ENCODE peak calls at places on chromosomes 7 and 10, in nine cellular contexts. F is GM12891, T is breast epithelium, N is adrenal gland, K is body of pancreas, Q is stomach, D is tibial nerve, G is transverse colon, X is NB4. U is an unnamed sample.

GRCh38 chr7:116591202-116592040 is 66.6 kb downstream of the CAV1 start:
- DNase-seq in G (no peak), D (no peak), T (no peak), X (peak), N (no peak), Q (no peak), F (no peak), K (no peak), U (no peak)

GRCh38 chr10:10160821-10161312 is 856.8 kb upstream of the CELF2 start:
- DNase-seq in X (no peak), D (no peak), T (no peak), G (no peak), Q (no peak), K (no peak), F (no peak), N (no peak), U (no peak)

GRCh38 chr7:47326220-47326619 is 255.7 kb downstream of the TNS3 start:
- DNase-seq in Q (no peak), X (no peak), D (no peak), K (no peak), T (peak), F (no peak), G (no peak), N (no peak), U (no peak)

GRCh38 chr7:16688249-16688648 is 42.3 kb downstream of the BZW2 start:
- DNase-seq in G (no peak), X (peak), F (no peak), N (no peak), T (no peak), Q (no peak), K (no peak), D (no peak), U (no peak)

GRCh38 chr10:59536576-59537014 is 173.1 kb downstream of the SLC16A9 start:
- DNase-seq in F (no peak), T (no peak), G (no peak), N (no peak), Q (no peak), K (no peak), X (no peak), D (no peak), U (no peak)

GRCh38 chr7:4769753-4770152 is 5.7 kb upstream of the AP5Z1 start:
- DNase-seq in T (no peak), G (no peak), Q (peak), D (no peak), K (no peak), N (peak), X (no peak), F (no peak), U (no peak)

GRCh38 chr10:127148933-127149220 is 47.5 kb downstream of the INSYN2A start:
- DNase-seq in N (no peak), T (no peak), Q (no peak), D (no peak), K (no peak), G (no peak), F (no peak), X (peak), U (no peak)

GRCh38 chr7:138564365-138564764 is 104.3 kb downstream of the TRIM24 start:
- DNase-seq in G (no peak), T (no peak), Q (peak), D (no peak), F (no peak), N (no peak), X (peak), K (no peak), U (no peak)

GRCh38 chr7:12913002-12913401 is 225.6 kb downstream of the ARL4A start:
- DNase-seq in G (no peak), T (no peak), D (no peak), Q (no peak), K (no peak), X (no peak), N (no peak), F (no peak), U (no peak)

GRCh38 chr7:16433568-16434122 is 12.3 kb upstream of the CRPPA start:
- DNase-seq in D (no peak), X (no peak), T (no peak), Q (no peak), N (no peak), F (no peak), K (no peak), G (no peak), U (no peak)

GRCh38 chr7:116713918-116714317 is 41.9 kb downstream of the MET start:
- DNase-seq in D (no peak), G (no peak), N (no peak), T (no peak), K (no peak), Q (no peak), X (no peak), F (no peak), U (no peak)

GRCh38 chr7:142457146-142457703 is 199.4 kb upstream of the PRSS58 start:
- DNase-seq in G (no peak), Q (no peak), D (no peak), K (no peak), X (no peak), N (no peak), F (no peak), T (no peak), U (no peak)

GRCh38 chr10:34739915-34740314 is 75.2 kb downstream of the PARD3 start:
- DNase-seq in X (peak), G (peak), T (peak), Q (peak), D (no peak), N (peak), F (no peak), K (peak), U (peak)

GRCh38 chr7:44213872-44214595 is 13.3 kb downstream of the YKT6 start:
- DNase-seq in G (no peak), T (no peak), D (no peak), Q (no peak), F (peak), K (no peak), N (no peak), X (peak), U (no peak)

GRCh38 chr10:34282186-34282585 is 532.9 kb downstream of the PARD3 start:
- DNase-seq in F (no peak), T (no peak), G (no peak), D (no peak), X (no peak), K (no peak), Q (no peak), N (no peak), U (no peak)

GRCh38 chr7:85175217-85175616 is 11.6 kb downstream of the SEMA3D start:
- DNase-seq in T (no peak), D (no peak), F (no peak), K (no peak), G (no peak), Q (no peak), X (no peak), N (no peak), U (no peak)

GRCh38 chr7:150368884-150369739 is 490 bp downstream of the REPIN1 start:
- DNase-seq in G (peak), Q (peak), K (peak), N (peak), D (no peak), F (peak), X (peak), T (peak), U (peak)

GRCh38 chr10:72292223-72292691 is 18.5 kb downstream of the DDIT4 start:
- DNase-seq in K (peak), F (no peak), X (no peak), T (no peak), Q (peak), N (peak), D (no peak), G (peak), U (no peak)

GRCh38 chr10:72297968-72298773 is 24.4 kb downstream of the DDIT4 start:
- DNase-seq in G (peak), F (peak), T (peak), K (peak), N (peak), X (peak), D (peak), Q (peak), U (peak)

GRCh38 chr10:72298774-72299519 is 25.2 kb downstream of the DDIT4 start:
- DNase-seq in T (no peak), K (no peak), N (no peak), X (no peak), G (no peak), D (no peak), Q (no peak), F (no peak), U (no peak)

GRCh38 chr10:72295330-72295910 is 21.7 kb downstream of the DDIT4 start:
- DNase-seq in D (no peak), T (no peak), Q (no peak), X (no peak), K (no peak), F (no peak), G (no peak), N (no peak), U (no peak)

DNA sequence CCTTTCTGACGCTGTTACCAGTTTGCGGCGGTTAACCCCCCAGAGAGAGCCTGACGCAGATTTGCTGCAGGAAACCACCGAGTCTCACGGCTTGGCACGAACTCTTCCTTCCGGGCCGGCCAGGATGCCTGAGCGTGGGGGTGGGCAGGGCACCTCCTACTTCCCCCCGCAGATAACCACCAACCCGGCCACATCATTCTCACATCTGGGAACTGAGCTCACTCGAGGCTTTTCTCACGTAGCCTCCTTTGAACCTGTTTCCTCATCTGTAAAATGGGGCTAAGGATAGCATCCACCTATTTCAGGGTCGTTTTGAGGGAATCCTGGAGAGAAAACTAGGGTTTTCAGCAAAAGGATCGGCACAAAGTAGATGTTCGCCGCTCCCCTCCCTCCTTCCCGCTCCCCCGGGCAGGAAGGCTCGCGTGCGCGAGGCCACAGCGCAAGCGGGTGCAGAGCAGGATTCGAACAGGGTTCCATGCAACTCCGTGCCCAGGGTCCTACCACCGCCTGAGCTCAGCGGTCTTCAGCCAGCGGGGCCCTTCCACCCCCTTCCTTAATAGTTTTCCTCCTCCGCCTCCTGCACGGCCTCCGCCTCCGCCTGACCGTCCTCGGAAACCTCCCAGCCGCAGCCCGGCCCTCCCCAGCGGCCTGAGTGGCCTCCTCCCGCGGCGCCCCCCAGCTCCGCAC is 23.7 kb downstream of the DDIT4 start:
- DNase-seq in T (peak), F (peak), X (peak), D (peak), Q (peak), N (peak), G (peak), K (peak), U (peak)
- TF ChIP-seq POLR2A in T (peak), F (peak), X (peak), D (peak), Q (no peak), N (no peak), G (no peak), K (peak), U (no peak)

GRCh38 chr7:118214051-118214832 is 10.3 kb upstream of the ANKRD7 start:
- DNase-seq in T (peak), X (no peak), D (peak), F (peak), Q (peak), N (peak), K (peak), G (peak), U (peak)
- TF ChIP-seq POLR2A in T (no peak), X (no peak), D (no peak), F (peak), Q (no peak), N (peak), K (peak), G (no peak), U (no peak)

DNA sequence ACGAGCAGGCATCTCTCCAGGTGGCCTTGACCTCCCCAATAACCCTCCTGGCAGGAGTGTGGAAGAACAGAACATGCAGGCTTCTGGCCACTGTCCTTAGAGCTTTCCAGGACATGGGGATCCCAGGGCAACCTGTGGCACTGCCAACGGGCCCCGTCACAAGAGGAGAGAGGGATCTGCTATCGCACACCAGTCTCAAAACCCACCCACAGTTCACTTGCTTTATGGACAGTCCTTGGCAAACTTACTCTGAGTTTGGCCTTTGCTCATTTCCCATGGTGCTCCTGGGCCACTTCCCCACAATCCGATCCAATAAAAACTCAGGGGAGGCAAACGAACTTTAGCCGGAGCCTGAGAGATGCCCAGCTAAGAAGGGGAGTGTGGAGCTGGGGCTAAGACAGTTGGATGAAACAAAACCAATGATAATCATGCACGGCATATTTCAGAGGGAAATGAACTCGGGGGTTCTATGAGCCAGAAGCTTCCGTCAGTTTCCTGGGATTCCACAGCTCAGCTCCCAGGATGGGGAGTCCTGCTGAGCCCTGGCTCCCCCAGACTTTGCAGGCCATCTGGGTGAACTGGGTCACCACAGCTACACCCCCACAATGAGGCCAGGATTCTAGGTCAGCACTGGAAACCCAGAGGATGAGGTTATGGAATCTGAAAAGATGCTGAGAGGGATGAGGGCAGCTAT is 158.4 kb downstream of the NEURL1 start:
- DNase-seq in K (no peak), N (peak), F (no peak), X (no peak), G (peak), Q (no peak), D (no peak), T (no peak), U (peak)
- TF ChIP-seq POLR2A in K (no peak), N (no peak), F (no peak), X (no peak), G (peak), Q (no peak), D (no peak), T (no peak), U (no peak)

DNA sequence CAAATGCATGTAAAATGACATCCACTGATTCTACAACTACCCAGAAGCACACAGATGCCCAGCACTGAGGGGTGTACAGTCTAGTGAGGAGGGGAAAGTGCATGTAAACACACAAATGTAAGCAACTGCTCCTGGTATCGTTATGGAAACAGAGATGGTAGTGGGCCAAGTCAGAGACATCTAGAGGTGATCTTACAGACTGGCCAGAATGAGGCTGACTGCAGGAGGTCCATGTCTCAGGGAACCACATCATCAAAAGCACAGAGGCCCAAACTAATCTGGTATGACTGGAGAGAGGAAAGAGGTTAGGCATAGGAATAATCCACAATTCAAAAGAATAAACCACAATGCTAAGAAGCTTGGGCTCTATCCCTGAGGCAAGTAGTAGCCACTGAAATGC is 176.5 kb downstream of the SRPK2 start:
- DNase-seq in F (no peak), X (no peak), T (no peak), Q (no peak), G (no peak), N (no peak), D (no peak), K (no peak), U (no peak)
- TF ChIP-seq POLR2A in F (no peak), X (no peak), T (no peak), Q (no peak), G (no peak), N (no peak), D (no peak), K (no peak), U (no peak)

DNA sequence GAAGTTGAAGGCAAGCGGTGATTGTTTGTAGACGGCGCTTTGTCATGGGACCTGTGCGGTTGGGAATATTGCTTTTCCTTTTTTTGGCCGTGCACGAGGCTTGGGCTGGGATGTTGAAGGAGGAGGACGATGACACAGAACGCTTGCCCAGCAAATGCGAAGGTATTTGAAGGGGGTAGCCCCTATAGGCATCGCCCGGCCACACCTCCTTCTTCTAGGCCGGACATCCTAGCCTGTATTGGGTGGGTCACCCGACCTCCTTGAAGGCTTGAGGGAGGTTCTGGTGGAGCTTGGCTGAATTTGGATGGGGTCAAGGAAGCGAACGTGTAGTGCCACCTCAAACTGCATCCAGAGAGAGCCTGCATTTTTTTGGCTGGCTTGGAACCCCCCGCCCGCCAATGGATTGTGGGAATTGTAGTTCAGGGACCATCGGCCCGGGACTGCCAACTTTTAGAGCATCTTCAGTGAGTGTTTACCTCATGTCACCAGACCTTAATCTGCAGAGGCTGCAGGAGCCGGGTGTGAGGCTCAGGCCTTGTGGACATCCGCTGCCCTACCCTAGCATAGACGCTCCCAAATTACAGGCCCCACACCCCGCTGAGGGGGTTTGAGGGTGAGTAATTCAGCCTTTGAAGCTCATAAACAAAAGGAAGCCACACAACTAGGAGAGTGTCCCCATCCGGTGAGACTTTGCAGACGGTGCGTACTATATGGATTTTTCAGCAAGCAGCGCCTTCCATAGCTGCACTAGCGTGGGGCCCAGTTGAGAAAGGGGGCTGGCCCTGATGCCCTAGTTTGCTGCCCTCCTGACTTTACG is 475 bp downstream of the CNPY4 start:
- DNase-seq in T (peak), F (peak), G (peak), N (peak), D (peak), Q (peak), X (peak), K (peak), U (peak)
- TF ChIP-seq POLR2A in T (no peak), F (no peak), G (no peak), N (no peak), D (no peak), Q (no peak), X (peak), K (no peak), U (no peak)

U was measured in gastrocnemius medialis.